ENCODE peak calls at places on chromosomes 4 and X, in six cellular contexts. S is heart left ventricle; P is neural crest cell; F is activated T-helper 1 cell treated with anti-CD3 and anti-CD28 coated beads, Interleukin-2, amount 50 U/mL, for 16 hours; G is HFF-Myc; R is neuronal stem cell. A is an unnamed sample.

GRCh38 chr4:68476191-68476590 is 28.9 kb downstream of the TMPRSS11E start:
- DNase-seq in P (no peak), F (no peak), S (no peak), G (no peak), R (no peak), A (no peak)

GRCh38 chrX:15203694-15204093 is 66.2 kb downstream of the ASB9 start:
- DNase-seq in P (no peak), G (no peak), S (no peak), R (no peak), F (no peak), A (no peak)

GRCh38 chrX:42839632-42840031 is 61.7 kb upstream of the PPP1R2C start:
- DNase-seq in S (no peak), G (no peak), F (no peak), P (no peak), R (no peak), A (no peak)

GRCh38 chrX:3271485-3272186 is 74.8 kb downstream of the MXRA5 start:
- DNase-seq in R (no peak), G (peak), P (no peak), F (no peak), S (no peak), A (no peak)

GRCh38 chr4:173038192-173038896 is 130.3 kb upstream of the GALNT7 start:
- DNase-seq in S (no peak), F (no peak), G (no peak), P (no peak), R (no peak), A (peak)

GRCh38 chr4:141131738-141132688 is 1.3 kb downstream of the RNF150 start:
- DNase-seq in R (peak), S (peak), P (peak), F (no peak), G (no peak), A (peak)

GRCh38 chr4:172173206-172173605 is 360.0 kb downstream of the GALNTL6 start:
- DNase-seq in R (no peak), S (no peak), G (no peak), P (no peak), F (no peak), A (peak)

GRCh38 chr4:48180234-48180633 is 46.2 kb upstream of the TXK start:
- DNase-seq in F (no peak), S (no peak), P (no peak), G (no peak), R (no peak), A (no peak)

GRCh38 chrX:140507982-140508305 is 3.1 kb upstream of the SOX3 start:
- DNase-seq in F (no peak), P (peak), G (no peak), S (no peak), R (peak), A (peak)

GRCh38 chrX:131828482-131828881 is 194.6 kb upstream of the STK26 start:
- DNase-seq in P (no peak), F (no peak), R (no peak), S (no peak), G (no peak), A (no peak)

GRCh38 chr4:83490876-83491450 is 6.1 kb upstream of the ABRAXAS1 start:
- DNase-seq in R (no peak), G (peak), F (no peak), P (no peak), S (no peak), A (peak)

GRCh38 chr4:184782731-184783472 is 42.9 kb downstream of the ACSL1 start:
- DNase-seq in S (no peak), P (no peak), G (no peak), R (no peak), F (no peak), A (peak)

GRCh38 chr4:31984872-31985271 is 1264.7 kb downstream of the PCDH7 start:
- DNase-seq in S (no peak), R (no peak), F (no peak), P (no peak), G (no peak), A (no peak)